ENCODE peak calls at places on chromosome 19, in five cellular contexts. Y is trophoblast cell, S is mesenchymal stem cell, O is H9, T is neuronal stem cell. F is an unnamed sample.

GRCh38 chr19:13748169-13748884 is 16.0 kb upstream of the MRI1 start:
- DNase-seq in O (no peak), Y (peak), S (peak), T (no peak), F (no peak)

GRCh38 chr19:13998426-13998825 is 7.7 kb downstream of the RFX1 start:
- DNase-seq in Y (peak), S (no peak), O (no peak), T (no peak), F (no peak)

GRCh38 chr19:54114340-54114826 is 1.1 kb downstream of the TFPT start:
- DNase-seq in O (no peak), T (no peak), Y (peak), S (no peak), F (no peak)

GRCh38 chr19:3003046-3003445 is 25.7 kb downstream of the TLE6 start:
- DNase-seq in S (no peak), T (no peak), Y (no peak), O (no peak), F (no peak)

GRCh38 chr19:6723108-6723618 is 2.7 kb upstream of the C3 start:
- DNase-seq in T (no peak), S (peak), Y (no peak), O (no peak), F (no peak)

GRCh38 chr19:33953592-33953991 is 156.9 kb downstream of the KCTD15 start:
- DNase-seq in Y (no peak), T (no peak), S (no peak), O (no peak), F (no peak)

GRCh38 chr19:31271569-31271911 is 77.7 kb downstream of the TSHZ3 start:
- DNase-seq in T (no peak), S (no peak), O (no peak), Y (no peak), F (no peak)

GRCh38 chr19:13172335-13173128 is 22.3 kb downstream of the IER2 start:
- DNase-seq in Y (peak), S (peak), T (no peak), O (no peak), F (no peak)

GRCh38 chr19:34991542-34992333 is 8.4 kb upstream of the GRAMD1A start:
- DNase-seq in Y (no peak), T (no peak), O (no peak), S (no peak), F (no peak)

GRCh38 chr19:40521276-40521675 is 54.5 kb downstream of the SPTBN4 start:
- DNase-seq in Y (peak), O (no peak), S (peak), T (no peak), F (no peak)

GRCh38 chr19:29662604-29663404 is 2.5 kb upstream of the PLEKHF1 start:
- DNase-seq in T (no peak), O (no peak), S (peak), Y (peak), F (no peak)

GRCh38 chr19:1569997-1570396 is 1.9 kb upstream of the MEX3D start:
- DNase-seq in T (no peak), S (no peak), O (no peak), Y (no peak), F (no peak)

GRCh38 chr19:1568320-1569019 is at the start of gene MEX3D:
- DNase-seq in T (peak), S (peak), O (peak), Y (peak), F (peak)

GRCh38 chr19:1566392-1567115 is 1.6 kb downstream of the MEX3D start:
- DNase-seq in Y (peak), S (peak), T (peak), O (peak), F (peak)

GRCh38 chr19:1567116-1567847 is 843 bp downstream of the MEX3D start:
- DNase-seq in O (no peak), T (no peak), S (peak), Y (peak), F (no peak)

GRCh38 chr19:1567848-1568227 is 287 bp downstream of the MEX3D start:
- DNase-seq in Y (no peak), O (no peak), S (no peak), T (no peak), F (no peak)
- H2BK12ac ChIP-seq in Y (no peak), O (no peak), S (no peak), T (no peak), F (no peak)

DNA sequence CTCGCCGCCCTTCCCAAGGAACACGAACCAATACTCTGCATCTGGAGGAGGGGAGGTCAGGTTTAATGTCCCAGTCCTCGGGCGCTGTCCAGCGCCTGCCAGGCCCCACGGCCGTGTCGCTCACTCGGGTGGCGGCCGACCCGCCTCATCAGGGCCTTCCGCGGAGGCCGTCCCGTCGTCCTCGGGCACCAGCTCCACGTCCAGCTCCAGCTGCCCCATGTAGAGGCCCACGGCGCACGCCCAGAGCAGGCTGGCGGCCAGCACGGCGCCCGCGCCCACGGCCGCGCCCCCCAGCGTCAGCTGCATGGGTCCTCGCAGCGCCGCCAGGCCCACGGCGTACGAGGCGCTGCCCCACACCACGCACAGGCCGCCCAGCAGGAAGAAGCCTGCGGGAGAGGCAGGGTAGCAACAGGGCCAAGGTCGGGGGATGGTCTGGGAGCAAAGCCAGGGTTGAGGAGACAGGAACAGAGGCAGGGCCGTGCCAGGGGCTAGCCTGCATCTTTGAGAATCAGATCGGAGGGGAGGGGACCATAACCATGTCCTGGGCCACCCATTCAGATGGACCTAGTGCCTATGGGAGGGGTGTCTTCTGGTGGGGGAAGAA is 2.5 kb downstream of the TMEM160 start:
- DNase-seq in O (peak), T (no peak), Y (no peak), S (no peak), F (no peak)
- H2BK12ac ChIP-seq in O (no peak), T (no peak), Y (no peak), S (no peak), F (no peak)

GRCh38 chr19:9883764-9884163 is 48.6 kb downstream of the PIN1 start:
- DNase-seq in T (no peak), O (no peak), Y (no peak), S (no peak), F (no peak)
- H2BK12ac ChIP-seq in T (peak), O (no peak), Y (no peak), S (no peak), F (no peak)

GRCh38 chr19:677601-678380 is 1.6 kb downstream of the FSTL3 start:
- DNase-seq in O (no peak), T (no peak), S (peak), Y (peak), F (no peak)
- H2BK12ac ChIP-seq in O (no peak), T (no peak), S (peak), Y (peak), F (no peak)

GRCh38 chr19:45729774-45730388 is 815 bp downstream of the FBXO46 start:
- DNase-seq in Y (peak), T (no peak), O (no peak), S (peak), F (peak)

GRCh38 chr19:45733160-45733810 is at the start of gene MEIOSIN:
- DNase-seq in T (no peak), O (no peak), Y (no peak), S (no peak), F (no peak)

DNA sequence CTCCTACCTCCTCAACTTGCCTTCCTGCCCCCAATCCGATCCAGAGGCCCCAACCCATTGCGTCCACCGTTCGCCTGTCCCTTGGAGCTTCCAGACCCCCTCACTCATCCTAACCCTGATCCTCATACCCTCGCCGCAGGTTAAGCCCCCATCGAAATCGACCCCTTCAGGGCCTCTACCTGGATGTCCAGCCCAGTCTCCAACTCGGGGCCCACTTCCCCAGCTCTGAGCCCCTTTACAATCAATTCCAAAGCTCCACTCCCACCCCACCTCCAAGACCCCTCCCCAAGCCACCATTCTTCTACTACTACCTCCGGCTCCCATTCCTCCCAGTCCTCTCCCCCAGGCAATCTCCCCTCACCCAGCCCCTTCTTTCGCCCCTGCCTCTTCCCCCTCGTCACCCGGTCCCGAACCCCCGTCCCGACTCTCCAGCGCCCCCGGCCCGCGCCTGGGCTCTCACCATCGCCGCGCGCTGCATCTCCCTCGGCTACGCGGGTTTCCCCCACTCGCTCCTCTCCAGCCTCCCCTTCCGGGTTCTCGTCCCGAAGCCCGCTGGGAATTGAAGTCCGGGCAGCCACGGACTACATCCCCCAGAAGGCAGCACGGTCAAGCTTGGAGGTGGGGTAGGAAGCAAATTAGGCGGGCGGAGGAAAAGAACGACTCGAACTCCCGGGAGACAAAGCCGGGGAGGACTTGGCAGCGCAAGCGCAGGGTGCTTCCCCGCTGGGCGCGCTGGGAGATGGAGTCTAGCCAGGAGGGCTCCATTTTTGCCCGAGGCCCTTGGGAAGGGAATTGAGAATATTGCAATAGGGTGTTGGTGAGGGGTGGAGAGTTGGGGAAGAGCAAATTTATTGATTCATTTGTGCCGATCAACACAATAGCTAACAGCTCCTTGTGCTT is at the start of gene FBXO46:
- DNase-seq in Y (peak), S (peak), T (peak), O (peak), F (peak)
- H2BK12ac ChIP-seq in Y (peak), S (no peak), T (peak), O (no peak), F (no peak)

GRCh38 chr19:5172859-5173577 is 167.6 kb downstream of the PTPRS start:
- DNase-seq in T (no peak), Y (peak), S (peak), O (no peak), F (no peak)
- H2BK12ac ChIP-seq in T (no peak), Y (peak), S (no peak), O (no peak), F (no peak)